ENCODE peak calls at places on chromosomes 1 and 21, in four cellular contexts. One of them, this sample, is unnamed.

GRCh38 chr1:12232221-12232620 is 2.4 kb downstream of the VPS13D start:
- DNase-seq in K562: no peak
- DNase-seq in GM12878: no peak
- DNase-seq in HepG2: no peak
- DNase-seq in this sample: no peak

GRCh38 chr1:21649315-21649714 is 19.8 kb downstream of the RAP1GAP start:
- DNase-seq in GM12878: no peak
- DNase-seq in K562: no peak
- DNase-seq in HepG2: no peak
- DNase-seq in this sample: no peak

GRCh38 chr1:5983361-5984103 is 8.7 kb downstream of the NPHP4 start:
- DNase-seq in GM12878: no peak
- DNase-seq in HepG2: no peak
- DNase-seq in K562: peak; percentile 57
- DNase-seq in this sample: no peak

GRCh38 chr1:247539214-247539613 is 3.0 kb upstream of the OR2C3 start:
- DNase-seq in HepG2: no peak
- DNase-seq in GM12878: no peak
- DNase-seq in K562: no peak
- DNase-seq in this sample: no peak

GRCh38 chr1:116951175-116951935 is 41.6 kb downstream of the PTGFRN start:
- DNase-seq in HepG2: no peak
- DNase-seq in K562: no peak
- DNase-seq in GM12878: no peak
- DNase-seq in this sample: peak; percentile 77

GRCh38 chr1:216523449-216524190 is 100.4 kb upstream of the USH2A start:
- DNase-seq in K562: no peak
- DNase-seq in HepG2: no peak
- DNase-seq in GM12878: no peak
- DNase-seq in this sample: no peak

GRCh38 chr1:18110968-18111367 is 3.4 kb downstream of the IGSF21 start:
- DNase-seq in K562: peak; percentile 34
- DNase-seq in HepG2: no peak
- DNase-seq in GM12878: no peak
- DNase-seq in this sample: no peak

GRCh38 chr1:208461680-208462079 is 217.5 kb upstream of the PLXNA2 start:
- DNase-seq in GM12878: no peak
- DNase-seq in K562: peak; percentile 11
- DNase-seq in HepG2: no peak
- DNase-seq in this sample: no peak

GRCh38 chr1:170214980-170215910 is 69.5 kb downstream of the NTMT2 start:
- DNase-seq in HepG2: no peak
- DNase-seq in K562: no peak
- DNase-seq in GM12878: no peak
- DNase-seq in this sample: no peak

GRCh38 chr1:225097175-225097574 is 167.7 kb downstream of the DNAH14 start:
- DNase-seq in GM12878: no peak
- DNase-seq in HepG2: no peak
- DNase-seq in K562: no peak
- DNase-seq in this sample: no peak

GRCh38 chr1:162846256-162847212 is 14.4 kb downstream of the CCDC190 start:
- DNase-seq in GM12878: no peak
- DNase-seq in HepG2: no peak
- DNase-seq in K562: no peak
- DNase-seq in this sample: no peak

GRCh38 chr1:69952691-69953090 is 252.7 kb downstream of the LRRC40 start:
- DNase-seq in GM12878: no peak
- DNase-seq in K562: no peak
- DNase-seq in HepG2: no peak
- DNase-seq in this sample: no peak

GRCh38 chr1:106222415-106222814 is 834.1 kb upstream of the PRMT6 start:
- DNase-seq in GM12878: no peak
- DNase-seq in HepG2: no peak
- DNase-seq in K562: no peak
- DNase-seq in this sample: no peak

GRCh38 chr1:33346921-33347649 is 26.2 kb upstream of the A3GALT2 start:
- DNase-seq in K562: peak; percentile 61
- DNase-seq in GM12878: no peak
- DNase-seq in HepG2: peak; percentile 94
- DNase-seq in this sample: peak; percentile 95

GRCh38 chr1:101081496-101082282 is 56.1 kb upstream of the DPH5 start:
- DNase-seq in HepG2: no peak
- DNase-seq in K562: no peak
- DNase-seq in GM12878: no peak
- DNase-seq in this sample: no peak

GRCh38 chr1:15680614-15681345 is 3.3 kb upstream of the PLEKHM2 start:
- DNase-seq in GM12878: no peak
- DNase-seq in K562: no peak
- DNase-seq in HepG2: peak; percentile 20
- DNase-seq in this sample: no peak

GRCh38 chr1:244052011-244052727 is 1.1 kb downstream of the ZBTB18 start:
- DNase-seq in HepG2: no peak
- DNase-seq in K562: no peak
- DNase-seq in GM12878: no peak
- DNase-seq in this sample: peak; percentile 56

GRCh38 chr21:34093083-34093482 is 19.7 kb downstream of the MRPS6 start:
- DNase-seq in HepG2: no peak
- DNase-seq in GM12878: no peak
- DNase-seq in K562: no peak
- DNase-seq in this sample: no peak

GRCh38 chr1:171784779-171785178 is 3.3 kb downstream of the METTL13 start:
- DNase-seq in K562: no peak
- DNase-seq in GM12878: no peak
- DNase-seq in HepG2: no peak
- DNase-seq in this sample: no peak

GRCh38 chr1:229365574-229365973 is 22.7 kb upstream of the CCSAP start:
- DNase-seq in GM12878: no peak
- DNase-seq in K562: no peak
- DNase-seq in HepG2: no peak
- DNase-seq in this sample: no peak

GRCh38 chr1:235069577-235070563 is 58.8 kb downstream of the TOMM20 start:
- DNase-seq in GM12878: no peak
- DNase-seq in K562: no peak
- DNase-seq in HepG2: peak; percentile 90
- DNase-seq in this sample: no peak

GRCh38 chr1:86866665-86867064 is 47.3 kb downstream of the SELENOF start:
- DNase-seq in K562: no peak
- DNase-seq in GM12878: no peak
- DNase-seq in HepG2: no peak
- DNase-seq in this sample: no peak

GRCh38 chr1:19384113-19384512 is 72.0 kb downstream of the SLC66A1 start:
- DNase-seq in HepG2: no peak
- DNase-seq in K562: peak; percentile 59
- DNase-seq in GM12878: no peak
- DNase-seq in this sample: no peak

GRCh38 chr21:31952828-31953227 is 80.0 kb downstream of the HUNK start:
- DNase-seq in HepG2: no peak
- DNase-seq in GM12878: no peak
- DNase-seq in K562: no peak
- DNase-seq in this sample: no peak

GRCh38 chr1:37034301-37035013 is at the start of gene GRIK3:
- DNase-seq in HepG2: no peak
- DNase-seq in GM12878: no peak
- DNase-seq in K562: no peak
- DNase-seq in this sample: no peak

GRCh38 chr1:34983700-34984355 is 1.3 kb downstream of the TMEM35B start:
- DNase-seq in K562: no peak
- DNase-seq in HepG2: peak; percentile 21
- DNase-seq in GM12878: no peak
- DNase-seq in this sample: no peak

GRCh38 chr1:34985063-34985770 is at the start of gene TMEM35B:
- DNase-seq in HepG2: peak; percentile 13
- DNase-seq in K562: peak; percentile 80
- DNase-seq in GM12878: no peak
- DNase-seq in this sample: peak; percentile 70

GRCh38 chr1:34982820-34983376 is 2.2 kb downstream of the TMEM35B start:
- DNase-seq in GM12878: no peak
- DNase-seq in K562: no peak
- DNase-seq in HepG2: no peak
- DNase-seq in this sample: no peak

GRCh38 chr1:34987018-34987417 is 1.9 kb upstream of the TMEM35B start:
- DNase-seq in HepG2: no peak
- DNase-seq in K562: no peak
- DNase-seq in GM12878: no peak
- DNase-seq in this sample: no peak

DNA sequence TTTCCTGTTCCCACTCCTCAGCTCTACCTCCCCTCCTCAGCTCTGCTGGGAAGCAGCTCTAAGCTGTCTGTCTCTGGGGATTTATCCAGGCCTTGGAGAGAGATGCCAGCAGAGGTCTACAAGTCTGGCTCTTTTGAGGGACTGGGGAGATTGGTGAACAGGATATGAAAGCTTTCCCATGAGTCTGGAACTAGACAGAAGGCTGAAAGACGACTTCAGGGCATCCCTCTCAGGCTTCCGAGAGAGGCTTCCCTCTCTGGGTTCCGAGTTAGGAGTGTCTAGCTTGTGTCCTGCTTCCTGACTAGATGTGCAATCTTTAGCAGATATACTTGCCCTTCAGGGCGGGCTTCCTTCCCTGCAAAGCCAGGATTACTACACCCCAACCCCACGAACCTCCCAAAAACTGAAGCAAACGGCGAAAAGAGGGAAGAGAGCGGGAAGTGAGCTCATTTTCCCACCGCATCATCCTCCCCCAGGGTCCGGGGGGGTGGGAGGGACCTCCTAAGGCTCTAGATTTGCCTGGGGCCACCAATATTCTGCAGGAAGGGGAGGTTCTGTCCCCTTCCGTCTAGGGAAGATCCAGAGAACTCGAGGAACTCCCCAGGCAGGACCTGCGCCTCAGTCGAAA is 598 bp downstream of the TMEM35B start:
- DNase-seq in K562: peak; percentile 55
- DNase-seq in GM12878: no peak
- DNase-seq in HepG2: no peak
- DNase-seq in this sample: peak; percentile 46
- H2AFZ ChIP-seq in K562: peak overlapping the region; percentile 97
- H2AFZ ChIP-seq in GM12878: peak overlapping the region; percentile 97
- H2AFZ ChIP-seq in HepG2: no peak overlapping the region
- H2AFZ ChIP-seq in this sample: peak overlapping the region; percentile 96

GRCh38 chr1:226487921-226488320 is 60.6 kb upstream of the STUM start:
- DNase-seq in GM12878: no peak
- DNase-seq in HepG2: no peak
- DNase-seq in K562: no peak
- DNase-seq in this sample: no peak

GRCh38 chr1:226491093-226491850 is 57.3 kb upstream of the STUM start:
- DNase-seq in GM12878: no peak
- DNase-seq in K562: no peak
- DNase-seq in HepG2: no peak
- DNase-seq in this sample: no peak

GRCh38 chr1:226492738-226493137 is 55.8 kb upstream of the STUM start:
- DNase-seq in HepG2: no peak
- DNase-seq in K562: no peak
- DNase-seq in GM12878: no peak
- DNase-seq in this sample: no peak

GRCh38 chr1:226489718-226490440 is 58.7 kb upstream of the STUM start:
- DNase-seq in HepG2: no peak
- DNase-seq in GM12878: no peak
- DNase-seq in K562: no peak
- DNase-seq in this sample: no peak

GRCh38 chr1:226490441-226490809 is 58.1 kb upstream of the STUM start:
- DNase-seq in K562: no peak
- DNase-seq in HepG2: no peak
- DNase-seq in GM12878: no peak
- DNase-seq in this sample: no peak
- TF ChIP-seq MYC in K562: no peak
- TF ChIP-seq MYC in HepG2: no peak
- TF ChIP-seq MYC in GM12878: no peak
- TF ChIP-seq MYC in this sample: no peak

GRCh38 chr1:186790101-186790500 is 38.6 kb upstream of the PLA2G4A start:
- DNase-seq in K562: no peak
- DNase-seq in HepG2: no peak
- DNase-seq in GM12878: no peak
- DNase-seq in this sample: no peak

GRCh38 chr1:186783193-186783592 is 45.6 kb upstream of the PLA2G4A start:
- DNase-seq in HepG2: no peak
- DNase-seq in K562: no peak
- DNase-seq in GM12878: no peak
- DNase-seq in this sample: no peak

GRCh38 chr1:186782791-186783190 is 46.0 kb upstream of the PLA2G4A start:
- DNase-seq in GM12878: no peak
- DNase-seq in HepG2: no peak
- DNase-seq in K562: no peak
- DNase-seq in this sample: no peak

GRCh38 chr1:186781731-186782130 is 47.0 kb upstream of the PLA2G4A start:
- DNase-seq in HepG2: no peak
- DNase-seq in GM12878: no peak
- DNase-seq in K562: no peak
- DNase-seq in this sample: no peak

GRCh38 chr1:186785503-186785902 is 43.2 kb upstream of the PLA2G4A start:
- DNase-seq in HepG2: no peak
- DNase-seq in K562: no peak
- DNase-seq in GM12878: no peak
- DNase-seq in this sample: no peak
- TF ChIP-seq EZH2 in HepG2: no peak
- TF ChIP-seq EZH2 in K562: no peak
- TF ChIP-seq EZH2 in GM12878: no peak
- TF ChIP-seq EZH2 in this sample: no peak

DNA sequence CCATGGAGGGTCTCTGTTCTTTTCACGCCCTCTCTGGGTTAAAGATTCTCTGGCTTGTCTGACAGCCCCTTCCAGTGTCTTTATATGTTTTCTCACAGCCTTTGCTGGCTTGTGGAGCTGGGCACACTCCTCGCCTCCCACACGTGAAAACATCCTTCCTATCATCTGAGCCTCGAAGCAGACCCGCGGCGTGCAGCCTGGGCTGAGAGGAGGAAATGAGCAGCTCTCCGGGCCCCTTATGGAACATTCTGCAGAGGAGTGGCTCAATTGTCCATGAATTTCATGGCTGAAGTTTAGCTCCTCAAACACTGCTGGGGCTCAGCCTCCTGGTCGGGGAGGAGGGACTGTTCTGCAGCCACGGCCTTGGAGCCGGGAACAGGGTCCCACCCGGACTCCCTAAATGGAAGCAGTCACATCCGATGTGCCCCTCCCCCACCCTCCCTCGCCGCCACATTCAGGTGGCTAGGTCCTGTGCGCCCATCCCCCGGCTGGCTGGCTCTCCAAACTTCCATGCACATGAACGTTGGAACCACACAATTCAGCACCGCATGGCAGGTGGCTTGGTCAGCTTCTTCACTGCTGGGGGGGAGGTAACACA is 15.1 kb upstream of the PDE9A start:
- DNase-seq in GM12878: no peak
- DNase-seq in HepG2: no peak
- DNase-seq in K562: no peak
- DNase-seq in this sample: no peak
- H2AFZ ChIP-seq in GM12878: no peak overlapping the region
- H2AFZ ChIP-seq in HepG2: no peak overlapping the region
- H2AFZ ChIP-seq in K562: no peak overlapping the region
- H2AFZ ChIP-seq in this sample: no peak overlapping the region

DNA sequence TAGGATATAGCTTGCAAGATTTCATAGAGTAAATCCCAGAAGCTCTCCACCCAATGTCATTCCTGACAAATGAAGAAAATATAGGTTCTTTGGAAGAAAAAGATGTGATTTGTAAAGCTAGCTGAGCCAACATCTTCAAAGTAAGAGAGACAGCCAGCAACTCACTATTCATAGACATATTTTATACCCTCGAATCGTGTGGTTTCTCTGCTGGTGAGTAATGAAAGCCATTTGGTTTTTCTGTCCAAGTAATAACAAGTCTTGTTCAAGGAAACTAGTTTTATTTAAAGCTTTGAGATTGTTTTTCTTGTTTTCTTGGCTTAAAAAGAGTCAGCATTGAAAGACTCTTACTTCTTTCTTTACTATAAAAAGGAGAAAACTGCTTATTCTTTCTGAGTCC is 165.8 kb upstream of the SYT6 start:
- DNase-seq in GM12878: no peak
- DNase-seq in HepG2: no peak
- DNase-seq in K562: no peak
- DNase-seq in this sample: no peak
- TF ChIP-seq MYC in GM12878: no peak
- TF ChIP-seq MYC in HepG2: no peak
- TF ChIP-seq MYC in K562: no peak
- TF ChIP-seq MYC in this sample: no peak